ENCODE peak calls at places on chromosome 21, in four cellular contexts. One of them, this sample, is unnamed.

GRCh38 chr21:42558368-42558767 is 44.7 kb downstream of the SLC37A1 start:
- DNase-seq in HepG2: no peak
- DNase-seq in GM12878: no peak
- DNase-seq in H1: no peak
- DNase-seq in this sample: no peak

GRCh38 chr21:14057313-14057712 is 153.4 kb downstream of the LIPI start:
- DNase-seq in HepG2: no peak
- DNase-seq in GM12878: no peak
- DNase-seq in H1: no peak
- DNase-seq in this sample: no peak

GRCh38 chr21:25956993-25957714 is 213.4 kb downstream of the APP start:
- DNase-seq in HepG2: no peak
- DNase-seq in GM12878: no peak
- DNase-seq in H1: no peak
- DNase-seq in this sample: no peak

GRCh38 chr21:37712204-37712934 is 203.9 kb downstream of the KCNJ6 start:
- DNase-seq in HepG2: peak; percentile 41
- DNase-seq in GM12878: no peak
- DNase-seq in H1: peak; percentile 41
- DNase-seq in this sample: peak; percentile 70

GRCh38 chr21:14825405-14826032 is 239.3 kb downstream of the NRIP1 start:
- DNase-seq in HepG2: no peak
- DNase-seq in GM12878: peak; percentile 34
- DNase-seq in H1: no peak
- DNase-seq in this sample: no peak

GRCh38 chr21:31052489-31053142 is 14.3 kb upstream of the KRTAP19-8 start:
- DNase-seq in HepG2: no peak
- DNase-seq in GM12878: no peak
- DNase-seq in H1: no peak
- DNase-seq in this sample: no peak

GRCh38 chr21:38773108-38774061 is 32.3 kb upstream of the ETS2 start:
- DNase-seq in HepG2: peak; percentile 34
- DNase-seq in GM12878: no peak
- DNase-seq in H1: no peak
- DNase-seq in this sample: no peak

GRCh38 chr21:36320421-36321324 is 676 bp downstream of the MORC3 start:
- DNase-seq in HepG2: peak; percentile 35
- DNase-seq in GM12878: peak; percentile 17
- DNase-seq in H1: no peak
- DNase-seq in this sample: no peak

GRCh38 chr21:42564561-42564971 is 50.9 kb downstream of the SLC37A1 start:
- DNase-seq in HepG2: no peak
- DNase-seq in GM12878: no peak
- DNase-seq in H1: no peak
- DNase-seq in this sample: no peak

GRCh38 chr21:33780631-33781030 is 135.0 kb downstream of the ATP5PO start:
- DNase-seq in HepG2: no peak
- DNase-seq in GM12878: no peak
- DNase-seq in H1: no peak
- DNase-seq in this sample: no peak
- TF ChIP-seq HDAC6 in HepG2: no peak
- TF ChIP-seq HDAC6 in GM12878: no peak
- TF ChIP-seq HDAC6 in H1: no peak
- TF ChIP-seq HDAC6 in this sample: no peak

GRCh38 chr21:43658094-43658725 is 1.1 kb downstream of the HSF2BP start:
- DNase-seq in HepG2: no peak
- DNase-seq in GM12878: no peak
- DNase-seq in H1: no peak
- DNase-seq in this sample: no peak
- TF ChIP-seq HDAC6 in HepG2: no peak
- TF ChIP-seq HDAC6 in GM12878: no peak
- TF ChIP-seq HDAC6 in H1: no peak
- TF ChIP-seq HDAC6 in this sample: no peak

GRCh38 chr21:33357177-33357576 is 32.4 kb downstream of the IFNAR1 start:
- DNase-seq in HepG2: no peak
- DNase-seq in GM12878: no peak
- DNase-seq in H1: no peak
- DNase-seq in this sample: no peak
- TF ChIP-seq HDAC6 in HepG2: no peak
- TF ChIP-seq HDAC6 in GM12878: no peak
- TF ChIP-seq HDAC6 in H1: no peak
- TF ChIP-seq HDAC6 in this sample: no peak

GRCh38 chr21:45460611-45461368 is 55.8 kb downstream of the COL18A1 start:
- DNase-seq in HepG2: peak; percentile 55
- DNase-seq in GM12878: no peak
- DNase-seq in H1: no peak
- DNase-seq in this sample: no peak

GRCh38 chr21:45458281-45459170 is 53.6 kb downstream of the COL18A1 start:
- DNase-seq in HepG2: no peak
- DNase-seq in GM12878: no peak
- DNase-seq in H1: no peak
- DNase-seq in this sample: no peak

GRCh38 chr21:45457832-45458172 is 52.8 kb downstream of the COL18A1 start:
- DNase-seq in HepG2: no peak
- DNase-seq in GM12878: no peak
- DNase-seq in H1: no peak
- DNase-seq in this sample: no peak

GRCh38 chr21:45460011-45460565 is 55.1 kb downstream of the COL18A1 start:
- DNase-seq in HepG2: no peak
- DNase-seq in GM12878: no peak
- DNase-seq in H1: no peak
- DNase-seq in this sample: no peak

DNA sequence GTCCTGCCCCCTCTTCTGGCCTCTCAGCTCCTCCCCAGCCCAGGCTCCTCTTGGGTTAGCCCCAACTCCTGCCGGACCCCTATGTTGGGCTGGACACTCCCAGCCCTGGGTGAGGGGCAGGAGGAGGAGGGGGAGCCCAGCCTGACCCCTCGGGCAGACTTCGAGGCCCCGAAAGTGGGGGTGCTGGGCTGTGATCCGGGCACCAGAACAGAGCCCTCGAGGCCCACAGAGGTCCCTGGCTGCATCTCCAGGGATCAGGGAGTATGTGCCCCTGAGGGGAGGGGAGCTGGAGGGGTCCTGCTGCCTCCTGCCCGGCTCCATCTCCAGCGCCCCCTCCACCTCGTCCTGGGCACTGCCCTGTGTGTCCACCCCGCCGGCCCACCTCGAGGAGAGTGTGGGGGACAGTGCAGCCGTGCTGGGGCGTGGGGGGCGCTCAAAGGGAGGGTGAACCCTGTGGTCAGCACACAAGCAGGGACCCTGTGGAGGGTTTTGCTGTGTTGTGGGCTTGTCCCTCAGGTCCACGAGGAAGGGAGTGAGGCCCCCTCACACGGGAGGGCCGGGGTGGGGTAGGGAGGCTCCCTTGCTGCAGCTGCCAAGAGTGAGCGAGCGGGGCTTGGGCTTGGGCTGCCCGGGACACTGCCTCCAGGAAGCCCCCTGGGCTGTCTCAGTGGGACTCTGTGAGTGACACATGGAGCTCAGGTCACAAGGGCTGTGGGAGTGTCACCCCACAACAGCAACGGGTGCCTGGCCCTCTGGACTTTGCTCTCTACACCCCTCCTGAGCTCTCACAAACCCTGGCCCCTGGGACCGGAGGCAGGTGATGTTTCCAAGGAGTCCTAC is 54.4 kb downstream of the COL18A1 start:
- DNase-seq in HepG2: peak; percentile 26
- DNase-seq in GM12878: no peak
- DNase-seq in H1: no peak
- DNase-seq in this sample: no peak
- TF ChIP-seq HDAC6 in HepG2: no peak
- TF ChIP-seq HDAC6 in GM12878: no peak
- TF ChIP-seq HDAC6 in H1: no peak
- TF ChIP-seq HDAC6 in this sample: no peak

GRCh38 chr21:32328595-32328994 is 29.9 kb downstream of the MRAP start:
- DNase-seq in HepG2: no peak
- DNase-seq in GM12878: no peak
- DNase-seq in H1: no peak
- DNase-seq in this sample: no peak

GRCh38 chr21:32322103-32322502 is 23.4 kb downstream of the MRAP start:
- DNase-seq in HepG2: no peak
- DNase-seq in GM12878: no peak
- DNase-seq in H1: no peak
- DNase-seq in this sample: no peak

GRCh38 chr21:32329331-32329730 is 30.7 kb downstream of the MRAP start:
- DNase-seq in HepG2: no peak
- DNase-seq in GM12878: no peak
- DNase-seq in H1: no peak
- DNase-seq in this sample: no peak

GRCh38 chr21:32322676-32323075 is 24.0 kb downstream of the MRAP start:
- DNase-seq in HepG2: no peak
- DNase-seq in GM12878: no peak
- DNase-seq in H1: no peak
- DNase-seq in this sample: no peak

DNA sequence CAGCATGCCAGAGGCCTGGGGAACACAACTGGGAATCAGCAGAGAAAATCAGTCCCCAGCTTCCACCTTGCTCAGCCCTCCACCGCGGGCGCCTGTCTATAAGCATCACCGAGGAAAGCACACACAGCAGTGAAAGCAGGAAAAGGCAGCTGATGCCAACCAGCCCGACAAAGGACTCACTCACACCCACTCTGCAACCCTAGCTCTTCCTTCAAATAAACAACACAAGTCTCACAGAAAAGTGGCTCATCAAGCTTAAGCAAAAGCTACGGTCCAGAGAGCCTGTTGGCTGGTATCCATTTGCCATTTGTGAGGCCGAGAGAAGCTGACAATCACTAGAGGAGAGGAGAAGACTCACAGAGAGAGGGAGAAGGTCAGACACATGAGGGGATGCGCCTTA is 27.1 kb downstream of the MRAP start:
- DNase-seq in HepG2: no peak
- DNase-seq in GM12878: no peak
- DNase-seq in H1: no peak
- DNase-seq in this sample: no peak
- TF ChIP-seq HDAC6 in HepG2: no peak
- TF ChIP-seq HDAC6 in GM12878: no peak
- TF ChIP-seq HDAC6 in H1: no peak
- TF ChIP-seq HDAC6 in this sample: no peak

This sample was measured in K562.